ENCODE peak calls at places on chromosome 21, in four cellular contexts. L, O, A and V are unnamed samples.

GRCh38 chr21:35945089-35945671 is 115.1 kb downstream of the SETD4 start:
- DNase-seq in L (no peak), O (no peak), A (no peak), V (no peak)

GRCh38 chr21:34345091-34345871 is 18.5 kb upstream of the KCNE2 start:
- DNase-seq in L (no peak), O (peak), A (no peak), V (no peak)

GRCh38 chr21:45973475-45974072 is 8.0 kb upstream of the COL6A1 start:
- DNase-seq in L (peak), O (peak), A (peak), V (peak)

GRCh38 chr21:20459838-20460237 is 538.4 kb upstream of the NCAM2 start:
- DNase-seq in L (no peak), O (no peak), A (no peak), V (no peak)

GRCh38 chr21:44019568-44019958 is 7.5 kb downstream of the TRAPPC10 start:
- DNase-seq in L (no peak), O (no peak), A (no peak), V (no peak)

GRCh38 chr21:46455575-46456385 is 2.9 kb upstream of the DIP2A start:
- DNase-seq in L (no peak), O (no peak), A (peak), V (no peak)

GRCh38 chr21:43359081-43359822 is 67.7 kb downstream of the SIK1 start:
- DNase-seq in L (no peak), O (no peak), A (no peak), V (no peak)

GRCh38 chr21:46639489-46640386 is 4.3 kb downstream of the PRMT2 start:
- DNase-seq in L (no peak), O (no peak), A (no peak), V (no peak)

GRCh38 chr21:44714905-44715304 is 3.5 kb upstream of the TSPEAR start:
- DNase-seq in L (no peak), O (no peak), A (no peak), V (no peak)

GRCh38 chr21:33286600-33287456 is 20.7 kb downstream of the IL10RB start:
- DNase-seq in L (no peak), O (peak), A (no peak), V (no peak)

GRCh38 chr21:34630536-34631143 is 15.7 kb upstream of the RCAN1 start:
- DNase-seq in L (no peak), O (no peak), A (peak), V (no peak)

GRCh38 chr21:37210799-37211198 is 56.3 kb downstream of the VPS26C start:
- DNase-seq in L (no peak), O (no peak), A (no peak), V (no peak)

GRCh38 chr21:45392206-45392971 is 12.6 kb upstream of the COL18A1 start:
- DNase-seq in L (no peak), O (peak), A (no peak), V (peak)

GRCh38 chr21:37582613-37583012 is 216.0 kb downstream of the DYRK1A start:
- DNase-seq in L (no peak), O (no peak), A (peak), V (no peak)

GRCh38 chr21:31724552-31724951 is 7.4 kb downstream of the SCAF4 start:
- DNase-seq in L (no peak), O (no peak), A (no peak), V (no peak)

GRCh38 chr21:26846036-26846931 is 1.1 kb upstream of the ADAMTS1 start:
- DNase-seq in L (no peak), O (peak), A (peak), V (peak)

GRCh38 chr21:33642896-33643657 is 776 bp downstream of the ITSN1 start:
- DNase-seq in L (peak), O (peak), A (no peak), V (peak)

GRCh38 chr21:28521932-28522826 is 470.5 kb downstream of the LTN1 start:
- DNase-seq in L (no peak), O (no peak), A (no peak), V (no peak)

GRCh38 chr21:16086936-16087335 is 357.2 kb downstream of the USP25 start:
- DNase-seq in L (no peak), O (no peak), A (no peak), V (no peak)

GRCh38 chr21:41141031-41141457 is 26.9 kb upstream of the BACE2 start:
- DNase-seq in L (no peak), O (no peak), A (no peak), V (no peak)

GRCh38 chr21:34885125-34885524 is 164.0 kb downstream of the RUNX1 start:
- DNase-seq in L (no peak), O (no peak), A (no peak), V (no peak)

GRCh38 chr21:33572350-33572749 is 16.1 kb downstream of the DONSON start:
- DNase-seq in L (no peak), O (no peak), A (no peak), V (no peak)

GRCh38 chr21:40178726-40179125 is 311.5 kb downstream of the PCP4 start:
- DNase-seq in L (no peak), O (no peak), A (no peak), V (no peak)

GRCh38 chr21:14684071-14684470 is 138.0 kb upstream of the SAMSN1 start:
- DNase-seq in L (no peak), O (no peak), A (no peak), V (no peak)

GRCh38 chr21:45867041-45867630 is 114.4 kb upstream of the COL6A1 start:
- DNase-seq in L (no peak), O (no peak), A (no peak), V (no peak)

GRCh38 chr21:45163413-45164123 is 89.2 kb downstream of the ADARB1 start:
- DNase-seq in L (no peak), O (no peak), A (no peak), V (no peak)

GRCh38 chr21:31537872-31538576 is 121.5 kb upstream of the SOD1 start:
- DNase-seq in L (no peak), O (no peak), A (no peak), V (no peak)

GRCh38 chr21:43193651-43194302 is 25.0 kb downstream of the CRYAA start:
- DNase-seq in L (no peak), O (peak), A (peak), V (no peak)

GRCh38 chr21:44024895-44025353 is 12.8 kb downstream of the TRAPPC10 start:
- DNase-seq in L (no peak), O (peak), A (no peak), V (peak)

GRCh38 chr21:38878394-38879179 is 72.9 kb downstream of the ETS2 start:
- DNase-seq in L (no peak), O (no peak), A (no peak), V (no peak)

GRCh38 chr21:21101911-21102310 is 103.7 kb downstream of the NCAM2 start:
- DNase-seq in L (no peak), O (no peak), A (no peak), V (no peak)

GRCh38 chr21:24727803-24728425 is 879.4 kb downstream of the MRPL39 start:
- DNase-seq in L (no peak), O (no peak), A (no peak), V (no peak)

GRCh38 chr21:31873696-31874599 is 1.1 kb downstream of the HUNK start:
- DNase-seq in L (peak), O (peak), A (no peak), V (no peak)

GRCh38 chr21:43815107-43815742 is 25.8 kb downstream of the RRP1 start:
- DNase-seq in L (no peak), O (peak), A (no peak), V (no peak)

GRCh38 chr21:33998809-33999208 is 74.6 kb upstream of the MRPS6 start:
- DNase-seq in L (no peak), O (no peak), A (no peak), V (no peak)

GRCh38 chr21:26587621-26588260 is 14.7 kb upstream of the CYYR1 start:
- DNase-seq in L (no peak), O (no peak), A (peak), V (no peak)

GRCh38 chr21:29419422-29419821 is 120.7 kb downstream of the BACH1 start:
- DNase-seq in L (no peak), O (no peak), A (no peak), V (no peak)

GRCh38 chr21:43976661-43977060 is 35.4 kb upstream of the TRAPPC10 start:
- DNase-seq in L (no peak), O (no peak), A (no peak), V (no peak)